ENCODE peak calls at places on chromosomes 1 and 21, in eight cellular contexts. One of them, this sample, is unnamed.

GRCh38 chr1:210123383-210123782 is 109.2 kb upstream of the SERTAD4 start:
- DNase-seq in C1 segment of cervical spinal cord: no peak
- DNase-seq in stimulated activated CD4-positive, alpha-beta T cell treated with anti-CD3 and anti-CD28 coated beads, TNF-alpha, amount 100 ng/mL, for 24 hours: no peak
- DNase-seq in PC-3: no peak
- DNase-seq in effector CD8-positive, alpha-beta T cell: no peak
- DNase-seq in A172: no peak
- DNase-seq in BE2C: no peak
- DNase-seq in pancreas: no peak
- DNase-seq in this sample: no peak

GRCh38 chr1:193927550-193927949 is 741.1 kb upstream of the B3GALT2 start:
- DNase-seq in C1 segment of cervical spinal cord: no peak
- DNase-seq in stimulated activated CD4-positive, alpha-beta T cell treated with anti-CD3 and anti-CD28 coated beads, TNF-alpha, amount 100 ng/mL, for 24 hours: no peak
- DNase-seq in PC-3: no peak
- DNase-seq in effector CD8-positive, alpha-beta T cell: no peak
- DNase-seq in A172: peak; percentile 8
- DNase-seq in BE2C: no peak
- DNase-seq in pancreas: no peak
- DNase-seq in this sample: no peak

GRCh38 chr1:199020904-199021303 is 382.1 kb downstream of the PTPRC start:
- DNase-seq in C1 segment of cervical spinal cord: no peak
- DNase-seq in stimulated activated CD4-positive, alpha-beta T cell treated with anti-CD3 and anti-CD28 coated beads, TNF-alpha, amount 100 ng/mL, for 24 hours: no peak
- DNase-seq in PC-3: no peak
- DNase-seq in effector CD8-positive, alpha-beta T cell: no peak
- DNase-seq in A172: no peak
- DNase-seq in BE2C: no peak
- DNase-seq in pancreas: no peak
- DNase-seq in this sample: no peak

GRCh38 chr1:172581779-172582178 is 48.8 kb downstream of the SUCO start:
- DNase-seq in C1 segment of cervical spinal cord: no peak
- DNase-seq in stimulated activated CD4-positive, alpha-beta T cell treated with anti-CD3 and anti-CD28 coated beads, TNF-alpha, amount 100 ng/mL, for 24 hours: no peak
- DNase-seq in PC-3: no peak
- DNase-seq in effector CD8-positive, alpha-beta T cell: no peak
- DNase-seq in A172: no peak
- DNase-seq in BE2C: no peak
- DNase-seq in pancreas: no peak
- DNase-seq in this sample: no peak

GRCh38 chr1:41331546-41331917 is 29.7 kb upstream of the FOXO6 start:
- DNase-seq in C1 segment of cervical spinal cord: no peak
- DNase-seq in stimulated activated CD4-positive, alpha-beta T cell treated with anti-CD3 and anti-CD28 coated beads, TNF-alpha, amount 100 ng/mL, for 24 hours: no peak
- DNase-seq in PC-3: no peak
- DNase-seq in effector CD8-positive, alpha-beta T cell: no peak
- DNase-seq in A172: no peak
- DNase-seq in BE2C: no peak
- DNase-seq in pancreas: no peak
- DNase-seq in this sample: no peak

GRCh38 chr1:178928041-178928440 is 57.2 kb upstream of the ANGPTL1 start:
- DNase-seq in C1 segment of cervical spinal cord: no peak
- DNase-seq in stimulated activated CD4-positive, alpha-beta T cell treated with anti-CD3 and anti-CD28 coated beads, TNF-alpha, amount 100 ng/mL, for 24 hours: no peak
- DNase-seq in PC-3: no peak
- DNase-seq in effector CD8-positive, alpha-beta T cell: no peak
- DNase-seq in A172: no peak
- DNase-seq in BE2C: no peak
- DNase-seq in pancreas: no peak
- DNase-seq in this sample: no peak

GRCh38 chr21:28587748-28588147 is 404.9 kb downstream of the LTN1 start:
- DNase-seq in C1 segment of cervical spinal cord: no peak
- DNase-seq in stimulated activated CD4-positive, alpha-beta T cell treated with anti-CD3 and anti-CD28 coated beads, TNF-alpha, amount 100 ng/mL, for 24 hours: no peak
- DNase-seq in PC-3: peak; percentile 88
- DNase-seq in effector CD8-positive, alpha-beta T cell: no peak
- DNase-seq in A172: no peak
- DNase-seq in BE2C: no peak
- DNase-seq in pancreas: no peak
- DNase-seq in this sample: no peak

GRCh38 chr1:202270871-202271326 is 70.8 kb downstream of the UBE2T start:
- DNase-seq in C1 segment of cervical spinal cord: no peak
- DNase-seq in stimulated activated CD4-positive, alpha-beta T cell treated with anti-CD3 and anti-CD28 coated beads, TNF-alpha, amount 100 ng/mL, for 24 hours: no peak
- DNase-seq in PC-3: no peak
- DNase-seq in effector CD8-positive, alpha-beta T cell: no peak
- DNase-seq in A172: no peak
- DNase-seq in BE2C: no peak
- DNase-seq in pancreas: no peak
- DNase-seq in this sample: no peak

GRCh38 chr1:207018707-207019106 is 13.8 kb downstream of the C1orf116 start:
- DNase-seq in C1 segment of cervical spinal cord: no peak
- DNase-seq in stimulated activated CD4-positive, alpha-beta T cell treated with anti-CD3 and anti-CD28 coated beads, TNF-alpha, amount 100 ng/mL, for 24 hours: no peak
- DNase-seq in PC-3: peak; percentile 27
- DNase-seq in effector CD8-positive, alpha-beta T cell: no peak
- DNase-seq in A172: no peak
- DNase-seq in BE2C: no peak
- DNase-seq in pancreas: no peak
- DNase-seq in this sample: no peak

GRCh38 chr1:34982820-34983376 is 2.2 kb downstream of the TMEM35B start:
- DNase-seq in C1 segment of cervical spinal cord: no peak
- DNase-seq in stimulated activated CD4-positive, alpha-beta T cell treated with anti-CD3 and anti-CD28 coated beads, TNF-alpha, amount 100 ng/mL, for 24 hours: no peak
- DNase-seq in PC-3: no peak
- DNase-seq in effector CD8-positive, alpha-beta T cell: no peak
- DNase-seq in A172: no peak
- DNase-seq in BE2C: no peak
- DNase-seq in pancreas: no peak
- DNase-seq in this sample: no peak

GRCh38 chr21:42375141-42375905 is 9.0 kb upstream of the TFF1 start:
- DNase-seq in C1 segment of cervical spinal cord: no peak
- DNase-seq in stimulated activated CD4-positive, alpha-beta T cell treated with anti-CD3 and anti-CD28 coated beads, TNF-alpha, amount 100 ng/mL, for 24 hours: no peak
- DNase-seq in PC-3: no peak
- DNase-seq in effector CD8-positive, alpha-beta T cell: no peak
- DNase-seq in A172: no peak
- DNase-seq in BE2C: no peak
- DNase-seq in pancreas: no peak
- DNase-seq in this sample: no peak

GRCh38 chr1:43979528-43980254 is 681 bp downstream of the B4GALT2 start:
- DNase-seq in C1 segment of cervical spinal cord: peak; percentile 11
- DNase-seq in stimulated activated CD4-positive, alpha-beta T cell treated with anti-CD3 and anti-CD28 coated beads, TNF-alpha, amount 100 ng/mL, for 24 hours: no peak
- DNase-seq in PC-3: peak; percentile 40
- DNase-seq in effector CD8-positive, alpha-beta T cell: no peak
- DNase-seq in A172: peak; percentile 33
- DNase-seq in BE2C: peak; percentile 63
- DNase-seq in pancreas: peak; percentile 85
- DNase-seq in this sample: no peak

GRCh38 chr1:160131803-160132565 is 16.4 kb downstream of the ATP1A2 start:
- DNase-seq in C1 segment of cervical spinal cord: no peak
- DNase-seq in stimulated activated CD4-positive, alpha-beta T cell treated with anti-CD3 and anti-CD28 coated beads, TNF-alpha, amount 100 ng/mL, for 24 hours: no peak
- DNase-seq in PC-3: no peak
- DNase-seq in effector CD8-positive, alpha-beta T cell: no peak
- DNase-seq in A172: no peak
- DNase-seq in BE2C: no peak
- DNase-seq in pancreas: no peak
- DNase-seq in this sample: no peak

GRCh38 chr1:8815582-8816285 is 1.7 kb downstream of the RERE start:
- DNase-seq in C1 segment of cervical spinal cord: peak; percentile 51
- DNase-seq in stimulated activated CD4-positive, alpha-beta T cell treated with anti-CD3 and anti-CD28 coated beads, TNF-alpha, amount 100 ng/mL, for 24 hours: no peak
- DNase-seq in PC-3: peak; percentile 6
- DNase-seq in effector CD8-positive, alpha-beta T cell: no peak
- DNase-seq in A172: no peak
- DNase-seq in BE2C: no peak
- DNase-seq in pancreas: no peak
- DNase-seq in this sample: peak; percentile 34

GRCh38 chr1:1173793-1174415 is at the start of gene TTLL10:
- DNase-seq in C1 segment of cervical spinal cord: no peak
- DNase-seq in stimulated activated CD4-positive, alpha-beta T cell treated with anti-CD3 and anti-CD28 coated beads, TNF-alpha, amount 100 ng/mL, for 24 hours: no peak
- DNase-seq in PC-3: no peak
- DNase-seq in effector CD8-positive, alpha-beta T cell: no peak
- DNase-seq in A172: no peak
- DNase-seq in BE2C: peak; percentile 36
- DNase-seq in pancreas: no peak
- DNase-seq in this sample: no peak

This sample was measured in NCI-H1930.